ENCODE peak calls at places on chromosomes 11 and 22, in six cellular contexts. One of them, this sample, is unnamed.

GRCh38 chr11:79100093-79100704 is 340.6 kb downstream of the TENM4 start:
- DNase-seq in A549: peak
- DNase-seq in anterior cingulate cortex: no peak
- DNase-seq in fibroblast of lung: peak
- DNase-seq in MV-4-11: peak
- DNase-seq in T-helper 17 cell: no peak
- DNase-seq in this sample: peak

GRCh38 chr11:102470257-102470656 is 17.7 kb upstream of the TMEM123 start:
- DNase-seq in A549: no peak
- DNase-seq in anterior cingulate cortex: no peak
- DNase-seq in fibroblast of lung: no peak
- DNase-seq in MV-4-11: no peak
- DNase-seq in T-helper 17 cell: no peak
- DNase-seq in this sample: no peak

GRCh38 chr11:109421981-109422590 is at the start of gene C11orf87:
- DNase-seq in A549: no peak
- DNase-seq in anterior cingulate cortex: peak
- DNase-seq in fibroblast of lung: no peak
- DNase-seq in MV-4-11: no peak
- DNase-seq in T-helper 17 cell: no peak
- DNase-seq in this sample: no peak

GRCh38 chr11:72784662-72785061 is 9.2 kb downstream of the STARD10 start:
- DNase-seq in A549: no peak
- DNase-seq in anterior cingulate cortex: no peak
- DNase-seq in fibroblast of lung: no peak
- DNase-seq in MV-4-11: no peak
- DNase-seq in T-helper 17 cell: no peak
- DNase-seq in this sample: no peak

GRCh38 chr11:45146072-45147016 is at the start of gene PRDM11:
- DNase-seq in A549: peak
- DNase-seq in anterior cingulate cortex: no peak
- DNase-seq in fibroblast of lung: peak
- DNase-seq in MV-4-11: peak
- DNase-seq in T-helper 17 cell: no peak
- DNase-seq in this sample: peak

GRCh38 chr11:134515081-134515960 is 103.3 kb upstream of the B3GAT1 start:
- DNase-seq in A549: no peak
- DNase-seq in anterior cingulate cortex: no peak
- DNase-seq in fibroblast of lung: no peak
- DNase-seq in MV-4-11: no peak
- DNase-seq in T-helper 17 cell: no peak
- DNase-seq in this sample: no peak

GRCh38 chr11:8699903-8700302 is 17.3 kb downstream of the RPL27A start:
- DNase-seq in A549: no peak
- DNase-seq in anterior cingulate cortex: no peak
- DNase-seq in fibroblast of lung: peak
- DNase-seq in MV-4-11: peak
- DNase-seq in T-helper 17 cell: no peak
- DNase-seq in this sample: no peak

GRCh38 chr11:46369458-46370152 is 11.9 kb upstream of the MDK start:
- DNase-seq in A549: peak
- DNase-seq in anterior cingulate cortex: no peak
- DNase-seq in fibroblast of lung: peak
- DNase-seq in MV-4-11: peak
- DNase-seq in T-helper 17 cell: no peak
- DNase-seq in this sample: no peak

GRCh38 chr22:30806391-30806861 is 111.8 kb downstream of the OSBP2 start:
- DNase-seq in A549: peak
- DNase-seq in anterior cingulate cortex: no peak
- DNase-seq in fibroblast of lung: peak
- DNase-seq in MV-4-11: peak
- DNase-seq in T-helper 17 cell: no peak
- DNase-seq in this sample: no peak

GRCh38 chr11:66409226-66409625 is 11.6 kb upstream of the NPAS4 start:
- DNase-seq in A549: no peak
- DNase-seq in anterior cingulate cortex: no peak
- DNase-seq in fibroblast of lung: no peak
- DNase-seq in MV-4-11: no peak
- DNase-seq in T-helper 17 cell: no peak
- DNase-seq in this sample: no peak

GRCh38 chr11:83087035-83087434 is 15.3 kb upstream of the RAB30 start:
- DNase-seq in A549: peak
- DNase-seq in anterior cingulate cortex: no peak
- DNase-seq in fibroblast of lung: no peak
- DNase-seq in MV-4-11: no peak
- DNase-seq in T-helper 17 cell: no peak
- DNase-seq in this sample: no peak

GRCh38 chr11:2583605-2583958 is 116.2 kb downstream of the KCNQ1OT1 start:
- DNase-seq in A549: no peak
- DNase-seq in anterior cingulate cortex: no peak
- DNase-seq in fibroblast of lung: no peak
- DNase-seq in MV-4-11: no peak
- DNase-seq in T-helper 17 cell: peak
- DNase-seq in this sample: no peak

GRCh38 chr11:32890843-32891656 is 1.6 kb upstream of the QSER1 start:
- DNase-seq in A549: no peak
- DNase-seq in anterior cingulate cortex: no peak
- DNase-seq in fibroblast of lung: no peak
- DNase-seq in MV-4-11: no peak
- DNase-seq in T-helper 17 cell: no peak
- DNase-seq in this sample: no peak

GRCh38 chr11:4103269-4103668 is 8.7 kb downstream of the RRM1 start:
- DNase-seq in A549: no peak
- DNase-seq in anterior cingulate cortex: no peak
- DNase-seq in fibroblast of lung: no peak
- DNase-seq in MV-4-11: no peak
- DNase-seq in T-helper 17 cell: no peak
- DNase-seq in this sample: no peak

GRCh38 chr11:46002146-46002545 is 79.7 kb downstream of the LARGE2 start:
- DNase-seq in A549: no peak
- DNase-seq in anterior cingulate cortex: no peak
- DNase-seq in fibroblast of lung: no peak
- DNase-seq in MV-4-11: no peak
- DNase-seq in T-helper 17 cell: no peak
- DNase-seq in this sample: no peak

GRCh38 chr11:61874460-61874809 is 16.9 kb downstream of the FADS3 start:
- DNase-seq in A549: no peak
- DNase-seq in anterior cingulate cortex: no peak
- DNase-seq in fibroblast of lung: no peak
- DNase-seq in MV-4-11: no peak
- DNase-seq in T-helper 17 cell: no peak
- DNase-seq in this sample: no peak

GRCh38 chr11:64905516-64906313 is 11.3 kb downstream of the ATG2A start:
- DNase-seq in A549: no peak
- DNase-seq in anterior cingulate cortex: no peak
- DNase-seq in fibroblast of lung: no peak
- DNase-seq in MV-4-11: no peak
- DNase-seq in T-helper 17 cell: no peak
- DNase-seq in this sample: no peak

GRCh38 chr11:61418136-61418535 is 11.6 kb downstream of the CPSF7 start:
- DNase-seq in A549: no peak
- DNase-seq in anterior cingulate cortex: no peak
- DNase-seq in fibroblast of lung: no peak
- DNase-seq in MV-4-11: no peak
- DNase-seq in T-helper 17 cell: no peak
- DNase-seq in this sample: no peak

GRCh38 chr22:41311487-41311886 is 10.2 kb downstream of the ZC3H7B start:
- DNase-seq in A549: no peak
- DNase-seq in anterior cingulate cortex: no peak
- DNase-seq in fibroblast of lung: no peak
- DNase-seq in MV-4-11: no peak
- DNase-seq in T-helper 17 cell: no peak
- DNase-seq in this sample: no peak

GRCh38 chr11:72460091-72460647 is 25.8 kb upstream of the CLPB start:
- DNase-seq in A549: no peak
- DNase-seq in anterior cingulate cortex: no peak
- DNase-seq in fibroblast of lung: no peak
- DNase-seq in MV-4-11: no peak
- DNase-seq in T-helper 17 cell: no peak
- DNase-seq in this sample: no peak

GRCh38 chr11:130580372-130580771 is 131.9 kb downstream of the ADAMTS15 start:
- DNase-seq in A549: peak
- DNase-seq in anterior cingulate cortex: no peak
- DNase-seq in fibroblast of lung: peak
- DNase-seq in MV-4-11: no peak
- DNase-seq in T-helper 17 cell: no peak
- DNase-seq in this sample: no peak

GRCh38 chr11:119108151-119108856 is 1.2 kb downstream of the C2CD2L start:
- DNase-seq in A549: no peak
- DNase-seq in anterior cingulate cortex: no peak
- DNase-seq in fibroblast of lung: no peak
- DNase-seq in MV-4-11: peak
- DNase-seq in T-helper 17 cell: no peak
- DNase-seq in this sample: no peak

GRCh38 chr22:47132428-47132825 is 370.0 kb downstream of the TBC1D22A start:
- DNase-seq in A549: no peak
- DNase-seq in anterior cingulate cortex: no peak
- DNase-seq in fibroblast of lung: no peak
- DNase-seq in MV-4-11: no peak
- DNase-seq in T-helper 17 cell: no peak
- DNase-seq in this sample: no peak

GRCh38 chr11:2708757-2709281 is 9.0 kb upstream of the KCNQ1OT1 start:
- DNase-seq in A549: no peak
- DNase-seq in anterior cingulate cortex: no peak
- DNase-seq in fibroblast of lung: peak
- DNase-seq in MV-4-11: no peak
- DNase-seq in T-helper 17 cell: no peak
- DNase-seq in this sample: no peak

GRCh38 chr11:131041331-131042040 is 125.2 kb upstream of the SNX19 start:
- DNase-seq in A549: no peak
- DNase-seq in anterior cingulate cortex: no peak
- DNase-seq in fibroblast of lung: no peak
- DNase-seq in MV-4-11: no peak
- DNase-seq in T-helper 17 cell: no peak
- DNase-seq in this sample: no peak

GRCh38 chr22:21766933-21767462 is 31.4 kb upstream of the YPEL1 start:
- DNase-seq in A549: no peak
- DNase-seq in anterior cingulate cortex: no peak
- DNase-seq in fibroblast of lung: no peak
- DNase-seq in MV-4-11: no peak
- DNase-seq in T-helper 17 cell: no peak
- DNase-seq in this sample: no peak

GRCh38 chr22:33529424-33530113 is 390.7 kb downstream of the LARGE1 start:
- DNase-seq in A549: no peak
- DNase-seq in anterior cingulate cortex: no peak
- DNase-seq in fibroblast of lung: peak
- DNase-seq in MV-4-11: no peak
- DNase-seq in T-helper 17 cell: no peak
- DNase-seq in this sample: no peak

GRCh38 chr11:30107899-30108298 is 91.1 kb upstream of the KCNA4 start:
- DNase-seq in A549: peak
- DNase-seq in anterior cingulate cortex: no peak
- DNase-seq in fibroblast of lung: peak
- DNase-seq in MV-4-11: peak
- DNase-seq in T-helper 17 cell: no peak
- DNase-seq in this sample: no peak

GRCh38 chr22:30392661-30393321 is 4.0 kb upstream of the SEC14L2 start:
- DNase-seq in A549: no peak
- DNase-seq in anterior cingulate cortex: no peak
- DNase-seq in fibroblast of lung: no peak
- DNase-seq in MV-4-11: peak
- DNase-seq in T-helper 17 cell: no peak
- DNase-seq in this sample: no peak

GRCh38 chr11:16558499-16558898 is 179.9 kb upstream of the C11orf58 start:
- DNase-seq in A549: no peak
- DNase-seq in anterior cingulate cortex: no peak
- DNase-seq in fibroblast of lung: no peak
- DNase-seq in MV-4-11: no peak
- DNase-seq in T-helper 17 cell: no peak
- DNase-seq in this sample: no peak

GRCh38 chr11:69374110-69374981 is 80.4 kb downstream of the MYEOV start:
- DNase-seq in A549: no peak
- DNase-seq in anterior cingulate cortex: no peak
- DNase-seq in fibroblast of lung: no peak
- DNase-seq in MV-4-11: no peak
- DNase-seq in T-helper 17 cell: no peak
- DNase-seq in this sample: peak

GRCh38 chr11:104254347-104254746 is 90.4 kb upstream of the PDGFD start:
- DNase-seq in A549: peak
- DNase-seq in anterior cingulate cortex: no peak
- DNase-seq in fibroblast of lung: peak
- DNase-seq in MV-4-11: peak
- DNase-seq in T-helper 17 cell: no peak
- DNase-seq in this sample: peak

GRCh38 chr11:83528877-83529276 is 242.7 kb upstream of the CCDC90B start:
- DNase-seq in A549: no peak
- DNase-seq in anterior cingulate cortex: no peak
- DNase-seq in fibroblast of lung: no peak
- DNase-seq in MV-4-11: no peak
- DNase-seq in T-helper 17 cell: no peak
- DNase-seq in this sample: no peak

GRCh38 chr11:111334495-111335123 is 36.3 kb downstream of the POU2AF3 start:
- DNase-seq in A549: peak
- DNase-seq in anterior cingulate cortex: no peak
- DNase-seq in fibroblast of lung: no peak
- DNase-seq in MV-4-11: no peak
- DNase-seq in T-helper 17 cell: no peak
- DNase-seq in this sample: no peak

GRCh38 chr11:35458846-35459245 is 39.5 kb upstream of the SLC1A2 start:
- DNase-seq in A549: no peak
- DNase-seq in anterior cingulate cortex: no peak
- DNase-seq in fibroblast of lung: no peak
- DNase-seq in MV-4-11: no peak
- DNase-seq in T-helper 17 cell: no peak
- DNase-seq in this sample: no peak

GRCh38 chr11:65698205-65698604 is 13.8 kb upstream of the KAT5 start:
- DNase-seq in A549: no peak
- DNase-seq in anterior cingulate cortex: no peak
- DNase-seq in fibroblast of lung: no peak
- DNase-seq in MV-4-11: no peak
- DNase-seq in T-helper 17 cell: no peak
- DNase-seq in this sample: no peak

GRCh38 chr11:33160147-33160546 is 1.1 kb downstream of the CSTF3 start:
- DNase-seq in A549: peak
- DNase-seq in anterior cingulate cortex: no peak
- DNase-seq in fibroblast of lung: peak
- DNase-seq in MV-4-11: peak
- DNase-seq in T-helper 17 cell: no peak
- DNase-seq in this sample: no peak

GRCh38 chr11:78203184-78203583 is 14.5 kb downstream of the USP35 start:
- DNase-seq in A549: no peak
- DNase-seq in anterior cingulate cortex: no peak
- DNase-seq in fibroblast of lung: no peak
- DNase-seq in MV-4-11: no peak
- DNase-seq in T-helper 17 cell: no peak
- DNase-seq in this sample: no peak

GRCh38 chr22:22110548-22111266 is 128.1 kb upstream of the TOP3B start:
- DNase-seq in A549: peak
- DNase-seq in anterior cingulate cortex: peak
- DNase-seq in fibroblast of lung: peak
- DNase-seq in MV-4-11: peak
- DNase-seq in T-helper 17 cell: no peak
- DNase-seq in this sample: no peak